ENCODE peak calls at places on chromosome 22, in five cellular contexts. N is stimulated activated CD4-positive, alpha-beta T cell treated with anti-CD3 and anti-CD28 coated beads, Interleukin-12 subunit alpha, Interleukin-12 subunit beta, amount 100 ng/mL, for 48 hours; B is ELR; O is stimulated activated CD8-positive, alpha-beta memory T cell treated with anti-CD3 and anti-CD28 coated beads, Interleukin-4, amount 100 ng/mL, for 48 hours; K is mesenteric fat pad. A is an unnamed sample.

GRCh38 chr22:41361716-41362310 is 19.9 kb upstream of the TEF start:
- DNase-seq in K (no peak), B (peak), O (no peak), N (no peak), A (no peak)

GRCh38 chr22:42937164-42937854 is 77.6 kb downstream of the PACSIN2 start:
- DNase-seq in K (no peak), B (peak), N (no peak), O (peak), A (peak)

GRCh38 chr22:47788461-47788860 is 1026.0 kb downstream of the TBC1D22A start:
- DNase-seq in K (no peak), B (no peak), O (no peak), N (no peak), A (no peak)

GRCh38 chr22:19760652-19761002 is at the start of gene TBX1:
- DNase-seq in N (no peak), K (no peak), B (no peak), O (no peak), A (no peak)

GRCh38 chr22:30910358-30910757 is 58.2 kb downstream of the MORC2 start:
- DNase-seq in B (no peak), K (no peak), O (no peak), N (no peak), A (no peak)

GRCh38 chr22:22877523-22878210 is 9.9 kb upstream of the IGLL5 start:
- DNase-seq in O (peak), N (peak), K (peak), B (peak), A (no peak)

GRCh38 chr22:38699784-38700183 is 959 bp downstream of the JOSD1 start:
- DNase-seq in B (peak), K (peak), O (no peak), N (no peak), A (no peak)

GRCh38 chr22:50440544-50441249 is 34.1 kb downstream of the SBF1 start:
- DNase-seq in O (no peak), K (no peak), N (no peak), B (no peak), A (no peak)

GRCh38 chr22:49724030-49724892 is 103.4 kb downstream of the BRD1 start:
- DNase-seq in B (no peak), O (peak), K (peak), N (no peak), A (no peak)

GRCh38 chr22:46196268-46196667 is 45.9 kb downstream of the PPARA start:
- DNase-seq in O (no peak), B (no peak), N (no peak), K (peak), A (no peak)

GRCh38 chr22:22342697-22343602 is 98.4 kb downstream of the VPREB1 start:
- DNase-seq in O (peak), B (peak), K (no peak), N (peak), A (peak)

GRCh38 chr22:19174106-19175025 is 4.2 kb downstream of the SLC25A1 start:
- DNase-seq in N (no peak), B (peak), O (no peak), K (no peak), A (peak)